ENCODE peak calls at places on chromosomes 6 and 20, in six cellular contexts. N is iPS-NIHi11; A is hepatocyte; Y is activated CD8-positive, alpha-beta memory T cell treated with anti-CD3 and anti-CD28 coated beads for 4 hours; W is posterior cingulate gyrus; F is H54. D is an unnamed sample.

GRCh38 chr6:75376347-75377024 is 91.9 kb upstream of the TMEM30A start:
- DNase-seq in N (no peak), A (no peak), Y (no peak), W (no peak), F (no peak), D (no peak)

GRCh38 chr6:118288355-118289124 is 259.6 kb upstream of the PLN start:
- DNase-seq in N (no peak), A (no peak), Y (no peak), W (no peak), F (no peak), D (no peak)

GRCh38 chr6:111150577-111150976 is 63.3 kb downstream of the SLC16A10 start:
- DNase-seq in N (no peak), A (no peak), Y (no peak), W (no peak), F (no peak), D (no peak)

GRCh38 chr6:154347981-154348380 is 8.6 kb downstream of the IPCEF1 start:
- DNase-seq in N (no peak), A (no peak), Y (no peak), W (no peak), F (no peak), D (no peak)

GRCh38 chr6:57302477-57302876 is 15.0 kb upstream of the PRIM2 start:
- DNase-seq in N (no peak), A (no peak), Y (no peak), W (no peak), F (no peak), D (no peak)

GRCh38 chr20:21373436-21373835 is 23.9 kb downstream of the NKX2-4 start:
- DNase-seq in N (no peak), A (no peak), Y (no peak), W (no peak), F (no peak), D (no peak)

GRCh38 chr20:10985536-10985935 is 311.7 kb upstream of the JAG1 start:
- DNase-seq in N (no peak), A (no peak), Y (no peak), W (no peak), F (no peak), D (no peak)

GRCh38 chr20:23061262-23061661 is 11.8 kb upstream of the THBD start:
- DNase-seq in N (no peak), A (no peak), Y (no peak), W (no peak), F (no peak), D (no peak)

GRCh38 chr6:37990762-37991525 is 171.4 kb downstream of the ZFAND3 start:
- DNase-seq in N (no peak), A (peak), Y (no peak), W (no peak), F (peak), D (no peak)

GRCh38 chr20:36399969-36400545 is 93.9 kb downstream of the DLGAP4 start:
- DNase-seq in N (no peak), A (no peak), Y (no peak), W (no peak), F (no peak), D (no peak)

GRCh38 chr6:90493332-90493731 is 93.5 kb downstream of the MAP3K7 start:
- DNase-seq in N (no peak), A (no peak), Y (no peak), W (no peak), F (no peak), D (no peak)

D was measured in activated CD4-positive, CD25-positive, alpha-beta regulatory T cell treated with anti-CD3 and anti-CD28 coated beads, Interleukin-2, amount 50 U/mL, for 16 hours.